ENCODE peak calls at places on chromosome 12, in eight cellular contexts. O, Y, L, K, N, R, J and E are unnamed samples.

GRCh38 chr12:54725233-54725843 is 77.2 kb upstream of the DCD start:
- DNase-seq in J (peak), K (peak), L (no peak), R (peak), O (peak), Y (no peak), N (no peak), E (peak)

GRCh38 chr12:68891141-68891540 is 41.8 kb downstream of the CPM start:
- DNase-seq in Y (no peak), R (no peak), L (no peak), K (no peak), N (no peak), J (no peak), O (no peak), E (no peak)

GRCh38 chr12:120394483-120395367 is 25.8 kb upstream of the MSI1 start:
- DNase-seq in J (no peak), R (peak), O (no peak), Y (peak), N (no peak), K (no peak), L (no peak), E (no peak)

GRCh38 chr12:46177842-46178608 is 90.8 kb downstream of the SLC38A1 start:
- DNase-seq in L (no peak), O (no peak), J (no peak), K (no peak), R (no peak), N (no peak), Y (no peak), E (no peak)

GRCh38 chr12:7078163-7078562 is 14.1 kb downstream of the C1R start:
- DNase-seq in L (no peak), Y (no peak), K (peak), J (no peak), N (no peak), R (no peak), O (no peak), E (no peak)

GRCh38 chr12:74890237-74890599 is 319.4 kb downstream of the KCNC2 start:
- DNase-seq in N (no peak), O (no peak), L (no peak), Y (peak), R (no peak), J (peak), K (peak), E (peak)

GRCh38 chr12:7667025-7667575 is 1.4 kb upstream of the APOBEC1 start:
- DNase-seq in Y (peak), J (peak), R (no peak), N (no peak), O (peak), L (no peak), K (peak), E (no peak)

GRCh38 chr12:82968644-82969339 is 282.1 kb downstream of the TMTC2 start:
- DNase-seq in R (no peak), L (no peak), N (no peak), O (peak), Y (no peak), K (no peak), J (no peak), E (no peak)

GRCh38 chr12:23204933-23205778 is 580.2 kb downstream of the ETNK1 start:
- DNase-seq in L (peak), R (no peak), N (no peak), O (peak), K (peak), J (peak), Y (peak), E (peak)

GRCh38 chr12:107320929-107321618 is 227.7 kb upstream of the CRY1 start:
- DNase-seq in N (peak), L (no peak), O (peak), R (peak), Y (peak), J (peak), K (peak), E (no peak)

GRCh38 chr12:129961111-129961510 is 57.3 kb upstream of the TMEM132D start:
- DNase-seq in Y (no peak), O (no peak), L (no peak), K (peak), N (no peak), R (no peak), J (no peak), E (peak)

GRCh38 chr12:91984571-91984970 is 161.1 kb downstream of the BTG1 start:
- DNase-seq in L (no peak), K (no peak), R (no peak), N (no peak), J (peak), Y (no peak), O (no peak), E (peak)

GRCh38 chr12:109586385-109587296 is 13.0 kb downstream of the MVK start:
- DNase-seq in Y (peak), R (no peak), K (peak), O (no peak), N (no peak), J (no peak), L (no peak), E (no peak)

GRCh38 chr12:105729372-105729771 is 398.9 kb downstream of the C12orf75 start:
- DNase-seq in J (no peak), L (no peak), R (no peak), Y (no peak), O (no peak), N (no peak), K (no peak), E (no peak)

GRCh38 chr12:114238808-114239207 is 167.1 kb downstream of the TBX5 start:
- DNase-seq in N (no peak), K (no peak), L (peak), Y (no peak), J (peak), R (no peak), O (no peak), E (peak)

GRCh38 chr12:115722181-115722580 is 555.3 kb downstream of the MED13L start:
- DNase-seq in R (no peak), K (no peak), O (no peak), L (no peak), J (no peak), N (no peak), Y (no peak), E (no peak)

GRCh38 chr12:57616383-57617101 is 5.3 kb downstream of the ARHGEF25 start:
- DNase-seq in J (peak), L (no peak), K (no peak), N (no peak), R (no peak), Y (no peak), O (no peak), E (peak)

GRCh38 chr12:25524381-25524780 is 28.7 kb downstream of the LMNTD1 start:
- DNase-seq in L (no peak), N (no peak), J (no peak), K (no peak), R (no peak), O (no peak), Y (peak), E (no peak)

GRCh38 chr12:106139422-106140141 is 828 bp upstream of the NUAK1 start:
- DNase-seq in R (peak), N (peak), Y (peak), L (peak), J (peak), O (no peak), K (peak), E (peak)

GRCh38 chr12:64706831-64707230 is 52.4 kb downstream of the GNS start:
- DNase-seq in O (no peak), K (no peak), N (no peak), Y (no peak), L (no peak), J (no peak), R (no peak), E (no peak)

GRCh38 chr12:122227341-122227740 is 1.5 kb upstream of the DIABLO start:
- DNase-seq in J (no peak), O (no peak), R (no peak), N (peak), K (no peak), Y (no peak), L (no peak), E (no peak)

GRCh38 chr12:11650697-11651281 is 1.3 kb downstream of the ETV6 start:
- DNase-seq in J (peak), K (no peak), O (peak), L (no peak), R (peak), N (no peak), Y (no peak), E (peak)

GRCh38 chr12:47818382-47818700 is 1.4 kb downstream of the HDAC7 start:
- DNase-seq in L (no peak), K (no peak), Y (no peak), O (no peak), R (no peak), N (no peak), J (no peak), E (peak)

GRCh38 chr12:113796852-113797534 is 169.1 kb downstream of the RBM19 start:
- DNase-seq in O (no peak), Y (no peak), L (no peak), K (no peak), R (no peak), J (no peak), N (no peak), E (no peak)

GRCh38 chr12:3041558-3042164 is 35.5 kb upstream of the TSPAN9 start:
- DNase-seq in R (peak), J (peak), N (peak), O (peak), Y (peak), K (peak), L (peak), E (peak)

GRCh38 chr12:124725099-124725498 is 138.6 kb downstream of the SCARB1 start:
- DNase-seq in O (no peak), R (no peak), Y (no peak), N (no peak), L (no peak), J (no peak), K (no peak), E (no peak)

GRCh38 chr12:97960741-97961608 is 498.4 kb downstream of the RMST start:
- DNase-seq in R (peak), J (peak), Y (no peak), O (peak), L (peak), K (peak), N (no peak), E (peak)

GRCh38 chr12:64042901-64043300 is 179.2 kb downstream of the KICS2 start:
- DNase-seq in J (peak), O (no peak), K (no peak), L (no peak), N (no peak), Y (no peak), R (no peak), E (peak)

DNA sequence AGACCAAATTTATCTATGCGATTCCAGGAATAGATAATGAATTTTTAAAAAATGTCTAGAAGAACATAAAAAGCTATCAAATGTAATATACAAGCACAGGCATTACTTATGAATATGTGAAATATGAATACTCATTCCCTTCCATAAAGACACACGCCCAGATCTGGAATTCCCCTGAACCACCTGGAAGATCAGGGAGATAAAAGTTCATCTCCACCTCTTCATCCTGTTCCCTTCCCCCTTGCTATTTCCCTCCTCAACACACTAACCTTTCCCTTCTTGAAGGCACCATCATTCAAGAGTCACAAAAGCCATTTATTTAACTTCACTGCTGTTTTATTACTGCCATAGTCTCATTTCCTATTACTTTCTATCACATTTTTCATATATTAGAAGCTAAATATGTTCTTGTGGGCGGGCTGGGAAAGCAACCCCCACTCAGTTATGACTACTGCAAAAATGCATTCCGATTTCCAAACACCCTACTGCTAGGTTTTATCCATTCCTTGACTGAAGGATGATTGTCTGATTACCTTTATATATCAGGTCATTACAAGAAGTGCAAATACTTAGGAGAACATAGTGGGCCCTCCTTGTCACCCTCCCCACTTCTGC is 16.1 kb downstream of the FGD6 start:
- DNase-seq in Y (peak), N (no peak), O (no peak), R (no peak), L (no peak), K (peak), J (peak), E (peak)
- H3K4me3 ChIP-seq in Y (peak), N (no peak), O (no peak), R (peak), L (no peak), K (peak), J (no peak), E (no peak)

DNA sequence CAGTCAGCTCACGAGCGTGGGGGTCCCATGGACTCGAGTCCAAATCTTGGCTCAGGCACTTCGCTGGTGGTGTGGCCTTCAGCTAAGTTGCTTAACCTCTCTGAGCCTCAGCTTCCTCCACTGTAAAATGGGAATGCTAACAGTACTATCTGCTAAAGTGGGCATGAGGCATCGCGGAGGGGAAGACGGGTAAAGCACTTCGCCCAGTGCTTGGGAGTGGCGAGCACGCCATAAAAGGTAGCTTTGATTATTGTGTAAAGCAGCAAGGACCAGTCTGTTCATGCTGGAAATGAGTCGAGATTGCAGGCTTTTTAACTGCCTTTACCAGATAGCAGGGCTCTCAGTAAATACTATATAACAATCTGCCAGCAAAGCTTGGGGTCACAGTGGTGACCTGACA is 24.5 kb downstream of the HRK start:
- DNase-seq in O (no peak), J (no peak), L (no peak), K (no peak), Y (no peak), R (no peak), N (no peak), E (no peak)
- TF ChIP-seq CTCF in O (no peak), J (no peak), L (no peak), K (no peak), Y (no peak), R (no peak), N (no peak), E (no peak)

GRCh38 chr12:88552672-88553079 is 27.6 kb downstream of the KITLG start:
- DNase-seq in J (peak), N (no peak), R (no peak), K (peak), L (no peak), Y (peak), O (no peak), E (peak)
- H3K4me3 ChIP-seq in J (no peak), N (no peak), R (no peak), K (no peak), L (no peak), Y (no peak), O (no peak), E (no peak)

GRCh38 chr12:51820721-51821422 is 27.6 kb downstream of the FIGNL2 start:
- DNase-seq in O (peak), K (peak), L (peak), J (peak), N (peak), R (peak), Y (no peak), E (peak)
- TF ChIP-seq CTCF in O (no peak), K (peak), L (peak), J (no peak), N (peak), R (peak), Y (no peak), E (no peak)

DNA sequence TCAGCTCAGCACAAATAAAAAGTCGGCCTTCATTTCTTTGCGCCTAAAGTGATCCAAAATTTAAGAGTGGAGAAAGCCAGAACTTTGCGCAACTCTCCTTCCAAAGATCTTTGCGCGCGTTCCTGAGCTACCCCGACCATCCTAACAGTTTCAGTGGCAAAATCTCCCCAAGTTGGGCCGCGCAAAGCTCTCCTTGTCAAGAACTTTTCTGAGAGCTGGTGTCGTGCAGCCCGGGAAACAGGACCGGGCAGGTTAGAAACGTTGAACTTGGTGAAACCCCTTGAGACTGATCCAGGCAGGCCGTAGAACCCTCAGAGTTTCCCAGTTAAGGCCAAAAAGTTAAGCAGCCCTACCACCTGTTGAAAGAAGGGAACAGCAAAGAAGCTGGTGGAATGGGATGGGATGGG is 984 bp downstream of the DBX2 start:
- DNase-seq in N (no peak), L (no peak), R (no peak), J (peak), O (no peak), Y (no peak), K (no peak), E (peak)
- H3K4me3 ChIP-seq in N (no peak), L (peak), R (peak), J (no peak), O (no peak), Y (no peak), K (no peak), E (no peak)

DNA sequence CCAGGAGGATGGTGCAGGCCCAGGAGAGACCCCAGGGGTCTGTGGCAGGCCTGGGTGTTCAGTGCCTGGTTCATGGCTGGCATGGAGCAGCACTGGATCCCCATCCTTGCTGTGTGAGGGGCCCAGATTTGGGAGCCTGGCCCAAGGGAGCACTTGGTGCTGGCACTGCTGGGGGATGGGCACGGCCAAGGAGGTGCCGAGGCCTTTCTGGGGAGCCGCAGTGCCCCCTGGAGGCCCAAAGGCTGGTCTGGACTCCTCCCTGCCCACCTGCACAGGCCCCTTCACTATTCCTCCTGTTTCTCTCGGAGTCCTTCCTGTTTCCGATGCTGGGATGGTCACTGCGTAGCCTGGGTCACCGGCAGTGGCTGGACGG is 48.6 kb downstream of the LRCOL1 start:
- DNase-seq in J (peak), O (peak), Y (no peak), L (no peak), R (peak), K (peak), N (no peak), E (no peak)
- TF ChIP-seq CTCF in J (peak), O (peak), Y (no peak), L (peak), R (peak), K (peak), N (no peak), E (peak)

DNA sequence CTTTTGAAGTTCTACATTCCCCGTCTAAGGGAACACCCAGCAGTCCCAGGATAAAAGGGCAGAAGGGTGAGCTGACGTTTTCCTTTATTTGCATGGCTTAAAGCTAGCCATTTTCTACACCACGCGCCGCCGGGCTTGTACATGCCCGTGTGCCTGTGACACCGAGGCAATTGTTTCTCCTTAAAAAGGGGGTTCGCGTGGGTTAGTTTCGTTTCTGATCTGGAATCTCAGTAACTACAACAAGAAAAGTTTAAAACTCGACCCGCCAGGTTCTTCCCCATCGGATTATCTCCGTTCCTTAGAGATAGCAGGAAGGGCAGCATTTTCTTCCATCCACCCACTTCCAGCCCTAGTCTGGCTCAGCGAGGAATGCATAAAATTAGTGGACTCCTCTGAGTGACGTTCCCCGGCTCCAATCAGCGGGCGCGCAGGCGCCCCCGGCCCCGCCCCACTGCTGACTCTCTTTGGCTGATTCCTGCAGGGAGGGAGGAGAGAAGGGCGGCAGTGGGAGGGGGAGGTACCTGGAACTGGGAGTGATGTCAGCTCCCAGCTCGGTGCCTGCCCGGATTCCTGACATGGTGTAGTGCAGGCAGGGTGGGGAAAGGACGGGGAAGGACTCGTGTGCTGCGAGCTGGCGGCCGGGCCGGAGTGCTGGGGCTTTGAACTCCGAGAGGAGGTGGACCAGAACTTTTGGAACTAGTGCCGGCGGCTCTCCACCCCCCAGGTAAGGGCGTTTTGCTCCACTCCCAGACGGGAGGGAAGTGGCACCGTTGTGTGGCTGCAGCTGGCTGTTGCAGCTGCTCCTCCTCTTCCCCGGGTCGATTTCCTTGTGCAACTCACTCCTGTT is at the start of gene PPFIBP1:
- DNase-seq in K (peak), R (peak), N (peak), L (peak), J (peak), Y (peak), O (peak), E (peak)
- H3K4me3 ChIP-seq in K (peak), R (peak), N (peak), L (peak), J (peak), Y (peak), O (peak), E (peak)

GRCh38 chr12:96061864-96062453 is 26.6 kb upstream of the LTA4H start:
- DNase-seq in L (peak), K (peak), Y (peak), R (peak), J (peak), N (peak), O (peak), E (peak)

GRCh38 chr12:96064966-96065365 is 29.6 kb upstream of the LTA4H start:
- DNase-seq in R (no peak), N (no peak), L (no peak), J (no peak), O (no peak), Y (no peak), K (no peak), E (no peak)

GRCh38 chr12:96064266-96064665 is 28.9 kb upstream of the LTA4H start:
- DNase-seq in N (no peak), K (no peak), J (no peak), R (no peak), O (no peak), L (no peak), Y (no peak), E (no peak)

GRCh38 chr12:96061323-96061722 is 25.9 kb upstream of the LTA4H start:
- DNase-seq in Y (no peak), N (no peak), R (no peak), J (no peak), K (no peak), O (no peak), L (no peak), E (no peak)

DNA sequence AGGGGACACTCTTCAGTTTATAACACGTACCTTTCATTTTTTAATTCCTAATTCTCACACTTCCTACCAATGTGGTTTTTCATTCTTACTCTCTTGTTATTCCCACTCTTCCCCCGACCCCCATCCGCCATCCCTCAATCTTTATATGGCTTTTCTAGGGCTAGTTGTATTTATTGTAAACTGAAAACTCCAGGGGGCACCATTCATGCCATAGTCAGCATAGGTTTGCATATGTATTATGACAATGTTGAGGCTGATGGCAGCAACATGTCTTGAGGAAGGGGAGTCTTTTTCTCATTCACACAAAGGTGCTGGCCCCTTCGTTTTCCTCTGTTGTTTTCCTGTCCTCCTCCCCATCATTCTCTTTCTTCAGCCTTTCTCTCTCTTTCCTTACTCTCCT is 27.7 kb upstream of the LTA4H start:
- DNase-seq in Y (no peak), J (peak), N (no peak), O (no peak), L (no peak), R (no peak), K (peak), E (peak)
- TF ChIP-seq CTCF in Y (peak), J (no peak), N (no peak), O (no peak), L (peak), R (no peak), K (peak), E (peak)